ENCODE peak calls at places on chromosomes 11 and 22, in ten cellular contexts. One of them, this sample, is unnamed.
A peak's percentile ranks its signal among the peaks of the same experiment; 100 is the strongest.

GRCh38 chr11:56843816-56844215 is 95.3 kb upstream of the OR9G4 start:
- DNase-seq in KBM-7: no peak
- DNase-seq in fibroblast of lung: no peak
- DNase-seq in activated naive CD4-positive, alpha-beta T cell treated with anti-CD3 and anti-CD28 coated beads for 36 hours: no peak
- DNase-seq in NAMALWA: no peak
- DNase-seq in stomach: no peak
- DNase-seq in activated naive CD8-positive, alpha-beta T cell treated with anti-CD3 and anti-CD28 coated beads, Interleukin-2, amount 50 U/mL, for 24 hours: no peak
- DNase-seq in DND-41: no peak
- DNase-seq in hypothalamus: no peak
- DNase-seq in H9: no peak
- DNase-seq in this sample: no peak

GRCh38 chr11:9626778-9627394 is 37.0 kb upstream of the SWAP70 start:
- DNase-seq in KBM-7: no peak
- DNase-seq in hypothalamus: no peak
- DNase-seq in activated naive CD4-positive, alpha-beta T cell treated with anti-CD3 and anti-CD28 coated beads for 36 hours: no peak
- DNase-seq in activated naive CD8-positive, alpha-beta T cell treated with anti-CD3 and anti-CD28 coated beads, Interleukin-2, amount 50 U/mL, for 24 hours: no peak
- DNase-seq in H9: peak; percentile 80
- DNase-seq in stomach: no peak
- DNase-seq in fibroblast of lung: no peak
- DNase-seq in DND-41: no peak
- DNase-seq in NAMALWA: no peak
- DNase-seq in this sample: no peak

GRCh38 chr11:68798221-68798813 is 43.4 kb downstream of the CPT1A start:
- DNase-seq in DND-41: peak; percentile 39
- DNase-seq in fibroblast of lung: no peak
- DNase-seq in stomach: no peak
- DNase-seq in KBM-7: peak; percentile 52
- DNase-seq in hypothalamus: no peak
- DNase-seq in NAMALWA: peak; percentile 55
- DNase-seq in activated naive CD4-positive, alpha-beta T cell treated with anti-CD3 and anti-CD28 coated beads for 36 hours: peak; percentile 60
- DNase-seq in H9: peak; percentile 77
- DNase-seq in activated naive CD8-positive, alpha-beta T cell treated with anti-CD3 and anti-CD28 coated beads, Interleukin-2, amount 50 U/mL, for 24 hours: peak; percentile 65
- DNase-seq in this sample: no peak

GRCh38 chr11:43830928-43831440 is 49.6 kb upstream of the ALKBH3 start:
- DNase-seq in H9: no peak
- DNase-seq in KBM-7: no peak
- DNase-seq in activated naive CD8-positive, alpha-beta T cell treated with anti-CD3 and anti-CD28 coated beads, Interleukin-2, amount 50 U/mL, for 24 hours: peak; percentile 43
- DNase-seq in stomach: peak; percentile 25
- DNase-seq in hypothalamus: no peak
- DNase-seq in NAMALWA: no peak
- DNase-seq in fibroblast of lung: peak; percentile 100
- DNase-seq in DND-41: no peak
- DNase-seq in activated naive CD4-positive, alpha-beta T cell treated with anti-CD3 and anti-CD28 coated beads for 36 hours: peak; percentile 80
- DNase-seq in this sample: no peak

GRCh38 chr11:85076535-85077330 is 550.4 kb downstream of the DLG2 start:
- DNase-seq in NAMALWA: no peak
- DNase-seq in activated naive CD8-positive, alpha-beta T cell treated with anti-CD3 and anti-CD28 coated beads, Interleukin-2, amount 50 U/mL, for 24 hours: no peak
- DNase-seq in H9: no peak
- DNase-seq in activated naive CD4-positive, alpha-beta T cell treated with anti-CD3 and anti-CD28 coated beads for 36 hours: no peak
- DNase-seq in DND-41: no peak
- DNase-seq in fibroblast of lung: peak; percentile 88
- DNase-seq in hypothalamus: no peak
- DNase-seq in stomach: no peak
- DNase-seq in KBM-7: peak; percentile 19
- DNase-seq in this sample: no peak

GRCh38 chr11:117795726-117796455 is 1.1 kb downstream of the DSCAML1 start:
- DNase-seq in DND-41: no peak
- DNase-seq in fibroblast of lung: no peak
- DNase-seq in activated naive CD8-positive, alpha-beta T cell treated with anti-CD3 and anti-CD28 coated beads, Interleukin-2, amount 50 U/mL, for 24 hours: no peak
- DNase-seq in NAMALWA: no peak
- DNase-seq in hypothalamus: no peak
- DNase-seq in KBM-7: no peak
- DNase-seq in stomach: no peak
- DNase-seq in activated naive CD4-positive, alpha-beta T cell treated with anti-CD3 and anti-CD28 coated beads for 36 hours: no peak
- DNase-seq in H9: peak; percentile 61
- DNase-seq in this sample: no peak

GRCh38 chr11:118604566-118604965 is 2.8 kb upstream of the PHLDB1 start:
- DNase-seq in stomach: peak; percentile 4
- DNase-seq in activated naive CD8-positive, alpha-beta T cell treated with anti-CD3 and anti-CD28 coated beads, Interleukin-2, amount 50 U/mL, for 24 hours: no peak
- DNase-seq in activated naive CD4-positive, alpha-beta T cell treated with anti-CD3 and anti-CD28 coated beads for 36 hours: no peak
- DNase-seq in DND-41: no peak
- DNase-seq in NAMALWA: no peak
- DNase-seq in fibroblast of lung: no peak
- DNase-seq in KBM-7: no peak
- DNase-seq in H9: no peak
- DNase-seq in hypothalamus: no peak
- DNase-seq in this sample: no peak

GRCh38 chr11:79026803-79027445 is 413.9 kb downstream of the TENM4 start:
- DNase-seq in KBM-7: peak; percentile 50
- DNase-seq in activated naive CD4-positive, alpha-beta T cell treated with anti-CD3 and anti-CD28 coated beads for 36 hours: no peak
- DNase-seq in H9: no peak
- DNase-seq in stomach: no peak
- DNase-seq in NAMALWA: peak; percentile 23
- DNase-seq in activated naive CD8-positive, alpha-beta T cell treated with anti-CD3 and anti-CD28 coated beads, Interleukin-2, amount 50 U/mL, for 24 hours: no peak
- DNase-seq in fibroblast of lung: peak; percentile 79
- DNase-seq in hypothalamus: no peak
- DNase-seq in DND-41: no peak
- DNase-seq in this sample: no peak

GRCh38 chr11:128824199-128825049 is 42.7 kb downstream of the KCNJ1 start:
- DNase-seq in DND-41: no peak
- DNase-seq in activated naive CD4-positive, alpha-beta T cell treated with anti-CD3 and anti-CD28 coated beads for 36 hours: no peak
- DNase-seq in activated naive CD8-positive, alpha-beta T cell treated with anti-CD3 and anti-CD28 coated beads, Interleukin-2, amount 50 U/mL, for 24 hours: no peak
- DNase-seq in hypothalamus: no peak
- DNase-seq in fibroblast of lung: no peak
- DNase-seq in KBM-7: no peak
- DNase-seq in H9: no peak
- DNase-seq in NAMALWA: no peak
- DNase-seq in stomach: no peak
- DNase-seq in this sample: no peak

GRCh38 chr11:78030429-78031325 is 7.6 kb upstream of the KCTD14 start:
- DNase-seq in fibroblast of lung: peak; percentile 70
- DNase-seq in stomach: peak; percentile 89
- DNase-seq in activated naive CD8-positive, alpha-beta T cell treated with anti-CD3 and anti-CD28 coated beads, Interleukin-2, amount 50 U/mL, for 24 hours: no peak
- DNase-seq in DND-41: peak; percentile 33
- DNase-seq in activated naive CD4-positive, alpha-beta T cell treated with anti-CD3 and anti-CD28 coated beads for 36 hours: no peak
- DNase-seq in KBM-7: peak; percentile 60
- DNase-seq in hypothalamus: peak; percentile 70
- DNase-seq in H9: no peak
- DNase-seq in NAMALWA: no peak
- DNase-seq in this sample: peak; percentile 96

GRCh38 chr11:26150046-26150445 is 181.9 kb upstream of the ANO3 start:
- DNase-seq in NAMALWA: no peak
- DNase-seq in stomach: no peak
- DNase-seq in fibroblast of lung: no peak
- DNase-seq in activated naive CD4-positive, alpha-beta T cell treated with anti-CD3 and anti-CD28 coated beads for 36 hours: no peak
- DNase-seq in activated naive CD8-positive, alpha-beta T cell treated with anti-CD3 and anti-CD28 coated beads, Interleukin-2, amount 50 U/mL, for 24 hours: no peak
- DNase-seq in H9: no peak
- DNase-seq in DND-41: no peak
- DNase-seq in hypothalamus: no peak
- DNase-seq in KBM-7: no peak
- DNase-seq in this sample: no peak

GRCh38 chr11:77138106-77138649 is 10.1 kb downstream of the MYO7A start:
- DNase-seq in fibroblast of lung: no peak
- DNase-seq in NAMALWA: no peak
- DNase-seq in stomach: no peak
- DNase-seq in DND-41: no peak
- DNase-seq in hypothalamus: no peak
- DNase-seq in KBM-7: no peak
- DNase-seq in H9: no peak
- DNase-seq in activated naive CD8-positive, alpha-beta T cell treated with anti-CD3 and anti-CD28 coated beads, Interleukin-2, amount 50 U/mL, for 24 hours: no peak
- DNase-seq in activated naive CD4-positive, alpha-beta T cell treated with anti-CD3 and anti-CD28 coated beads for 36 hours: no peak
- DNase-seq in this sample: no peak

GRCh38 chr22:40758390-40758789 is 60.8 kb downstream of the SLC25A17 start:
- DNase-seq in KBM-7: no peak
- DNase-seq in DND-41: no peak
- DNase-seq in activated naive CD8-positive, alpha-beta T cell treated with anti-CD3 and anti-CD28 coated beads, Interleukin-2, amount 50 U/mL, for 24 hours: no peak
- DNase-seq in hypothalamus: no peak
- DNase-seq in stomach: no peak
- DNase-seq in activated naive CD4-positive, alpha-beta T cell treated with anti-CD3 and anti-CD28 coated beads for 36 hours: no peak
- DNase-seq in H9: no peak
- DNase-seq in NAMALWA: no peak
- DNase-seq in fibroblast of lung: no peak
- DNase-seq in this sample: no peak

GRCh38 chr11:77559686-77560425 is 29.9 kb upstream of the AQP11 start:
- DNase-seq in fibroblast of lung: peak; percentile 88
- DNase-seq in DND-41: no peak
- DNase-seq in hypothalamus: no peak
- DNase-seq in NAMALWA: no peak
- DNase-seq in KBM-7: no peak
- DNase-seq in stomach: no peak
- DNase-seq in activated naive CD4-positive, alpha-beta T cell treated with anti-CD3 and anti-CD28 coated beads for 36 hours: no peak
- DNase-seq in H9: no peak
- DNase-seq in activated naive CD8-positive, alpha-beta T cell treated with anti-CD3 and anti-CD28 coated beads, Interleukin-2, amount 50 U/mL, for 24 hours: no peak
- DNase-seq in this sample: no peak

This sample was measured in amygdala.